ENCODE peak calls at places on chromosomes 4 and X, in seven cellular contexts. Q is activated CD4-positive, alpha-beta T cell treated with anti-CD3 and anti-CD28 coated beads, Interleukin-2, amount 50 U/mL, for 1 hour; D is HEK293T; I is naive B cell; T is glomerular endothelial cell; W is lung; P is iPS DF 6.9. U is an unnamed sample.
A peak's percentile ranks its signal among the peaks of the same experiment; 100 is the strongest.

GRCh38 chrX:143894938-143895337 is 11.1 kb downstream of the UBE2NL start:
- DNase-seq in W (no peak), Q (no peak), P (no peak), T (no peak), I (no peak), D (no peak), U (no peak)

GRCh38 chr4:89829470-89830138 is 7.4 kb downstream of the SNCA start:
- DNase-seq in P (no peak), D (no peak), T (no peak), Q (no peak), I (peak; percentile 69), W (no peak), U (no peak)

GRCh38 chrX:47380268-47380667 is 9.9 kb downstream of the ZNF157 start:
- DNase-seq in Q (peak; percentile 60), T (no peak), W (no peak), P (no peak), D (no peak), I (peak; percentile 46), U (peak; percentile 69)

GRCh38 chr4:168480991-168481588 is 798 bp upstream of the DDX60L start:
- DNase-seq in I (peak; percentile 63), Q (peak; percentile 30), T (peak; percentile 72), D (no peak), P (no peak), W (no peak), U (peak; percentile 40)

GRCh38 chr4:73894021-73894420 is 24.8 kb downstream of the CXCL1 start:
- DNase-seq in T (no peak), I (no peak), W (no peak), P (no peak), Q (no peak), D (no peak), U (no peak)

GRCh38 chr4:112214397-112215264 is 17.0 kb upstream of the AP1AR start:
- DNase-seq in I (no peak), Q (no peak), T (no peak), W (no peak), D (peak; percentile 22), P (no peak), U (no peak)

GRCh38 chr4:162582180-162582579 is 418.4 kb upstream of the FSTL5 start:
- DNase-seq in T (no peak), D (no peak), I (no peak), W (no peak), Q (no peak), P (no peak), U (no peak)

GRCh38 chr4:187027231-187027760 is 303.6 kb upstream of the FAT1 start:
- DNase-seq in Q (no peak), I (no peak), D (peak; percentile 5), P (no peak), T (no peak), W (no peak), U (no peak)

GRCh38 chrX:10939384-10939783 is 171.7 kb upstream of the HCCS start:
- DNase-seq in I (no peak), Q (no peak), D (no peak), W (no peak), P (no peak), T (no peak), U (no peak)

GRCh38 chrX:139949703-139950102 is 15.6 kb downstream of the CXorf66 start:
- DNase-seq in P (no peak), I (no peak), Q (no peak), T (no peak), W (no peak), D (no peak), U (no peak)

GRCh38 chr4:41360911-41361830 is 104.4 kb downstream of the UCHL1 start:
- DNase-seq in T (no peak), Q (no peak), W (peak; percentile 50), D (peak; percentile 20), P (no peak), I (no peak), U (no peak)

GRCh38 chr4:128451270-128451905 is 163.8 kb upstream of the PGRMC2 start:
- DNase-seq in T (no peak), P (no peak), Q (no peak), I (no peak), D (no peak), W (no peak), U (no peak)

GRCh38 chr4:8468746-8469535 is 28.4 kb downstream of the TRMT44 start:
- DNase-seq in P (peak; percentile 39), Q (peak; percentile 58), I (peak; percentile 27), W (peak; percentile 73), T (no peak), D (peak; percentile 85), U (no peak)

GRCh38 chrX:150574824-150575409 is 6.5 kb downstream of the MTM1 start:
- DNase-seq in W (no peak), P (no peak), D (no peak), T (no peak), I (no peak), Q (no peak), U (no peak)

GRCh38 chr4:168713193-168713592 is 216.3 kb downstream of the PALLD start:
- DNase-seq in I (no peak), D (no peak), Q (no peak), W (no peak), P (no peak), T (no peak), U (no peak)

GRCh38 chr4:165971446-165971845 is 98.4 kb downstream of the TLL1 start:
- DNase-seq in W (no peak), P (no peak), Q (no peak), I (no peak), D (no peak), T (no peak), U (no peak)

GRCh38 chrX:28498658-28499057 is 88.6 kb upstream of the IL1RAPL1 start:
- DNase-seq in P (no peak), W (no peak), I (no peak), Q (no peak), D (no peak), T (no peak), U (no peak)

GRCh38 chrX:108811891-108812290 is 75.5 kb upstream of the IRS4 start:
- DNase-seq in W (no peak), P (no peak), D (peak; percentile 54), I (no peak), T (no peak), Q (no peak), U (no peak)

GRCh38 chr4:123741906-123742305 is 345.3 kb downstream of the SPRY1 start:
- DNase-seq in I (no peak), P (no peak), D (no peak), T (peak; percentile 22), Q (no peak), W (no peak), U (no peak)

GRCh38 chrX:108186811-108187210 is 95.2 kb downstream of the ATG4A start:
- DNase-seq in D (no peak), Q (no peak), T (no peak), P (no peak), W (no peak), I (no peak), U (no peak)

GRCh38 chr4:7416745-7417432 is 17.8 kb downstream of the PSAPL1 start:
- DNase-seq in D (no peak), Q (no peak), W (no peak), P (no peak), T (no peak), I (no peak), U (no peak)

GRCh38 chrX:13700380-13700779 is 11.5 kb downstream of the RAB9A start:
- DNase-seq in W (no peak), T (no peak), I (no peak), P (no peak), Q (no peak), D (no peak), U (no peak)

GRCh38 chrX:153883163-153883843 is 2.7 kb downstream of the L1CAM start:
- DNase-seq in P (no peak), T (no peak), W (no peak), I (no peak), Q (no peak), D (no peak), U (no peak)

GRCh38 chr4:107034091-107034698 is 1.9 kb downstream of the DKK2 start:
- DNase-seq in P (no peak), I (no peak), T (no peak), D (peak; percentile 62), Q (no peak), W (peak; percentile 28), U (no peak)

GRCh38 chr4:6942238-6942800 is 32.7 kb downstream of the TBC1D14 start:
- DNase-seq in P (no peak), W (peak; percentile 39), T (no peak), D (no peak), I (peak; percentile 25), Q (peak; percentile 21), U (peak; percentile 58)

GRCh38 chr4:3879681-3880594 is 113.8 kb downstream of the ADRA2C start:
- DNase-seq in W (no peak), T (no peak), Q (peak; percentile 20), D (no peak), I (peak; percentile 17), P (no peak), U (peak; percentile 39)

GRCh38 chr4:2867758-2868491 is 24.3 kb downstream of the ADD1 start:
- DNase-seq in P (no peak), W (no peak), Q (no peak), D (no peak), I (no peak), T (no peak), U (no peak)

GRCh38 chrX:23195097-23195496 is 139.6 kb upstream of the PTCHD1 start:
- DNase-seq in W (no peak), P (no peak), I (no peak), T (no peak), D (no peak), Q (no peak), U (no peak)

GRCh38 chr4:75821966-75822365 is 80.3 kb downstream of the PPEF2 start:
- DNase-seq in T (no peak), Q (no peak), I (no peak), D (no peak), W (no peak), P (no peak), U (no peak)

GRCh38 chr4:54658321-54659093 is 750 bp downstream of the KIT start:
- DNase-seq in W (peak; percentile 36), T (no peak), Q (peak; percentile 8), P (no peak), I (peak; percentile 13), D (peak; percentile 59), U (peak; percentile 30)

GRCh38 chrX:154731881-154732280 is 19.0 kb downstream of the GAB3 start:
- DNase-seq in T (no peak), Q (no peak), W (no peak), P (no peak), D (no peak), I (no peak), U (no peak)

GRCh38 chr4:14783011-14783877 is 219.0 kb upstream of the CPEB2 start:
- DNase-seq in D (no peak), W (no peak), I (no peak), Q (no peak), P (no peak), T (no peak), U (no peak)

GRCh38 chr4:75542824-75543223 is 13.0 kb upstream of the ODAPH start:
- DNase-seq in T (no peak), I (no peak), P (no peak), Q (no peak), W (no peak), D (no peak), U (no peak)

U was measured in activated gamma-delta T cell treated with Interleukin-2 at 50 U/mL for 16 hours.